ENCODE peak calls at places on chromosomes 7 and 10, in five cellular contexts. T is transverse colon, U is H7, Y is right lobe of liver, O is BJ. M is an unnamed sample.

GRCh38 chr10:6305762-6306321 is 103.1 kb downstream of the PFKFB3 start:
- DNase-seq in T (no peak), U (no peak), Y (no peak), O (no peak), M (no peak)

GRCh38 chr10:46304671-46305429 is 18.1 kb downstream of the ANTXRL start:
- DNase-seq in T (peak), U (no peak), Y (no peak), O (no peak), M (no peak)

GRCh38 chr7:131691454-131692130 is 135.2 kb upstream of the PODXL start:
- DNase-seq in T (no peak), U (no peak), Y (no peak), O (no peak), M (no peak)

GRCh38 chr10:99248824-99249223 is 13.2 kb upstream of the HPSE2 start:
- DNase-seq in T (no peak), U (no peak), Y (no peak), O (no peak), M (no peak)

GRCh38 chr10:74544106-74544505 is 282.3 kb upstream of the KAT6B start:
- DNase-seq in T (no peak), U (no peak), Y (no peak), O (no peak), M (no peak)

GRCh38 chr7:68417002-68417401 is 1181.3 kb upstream of the AUTS2 start:
- DNase-seq in T (no peak), U (no peak), Y (no peak), O (no peak), M (no peak)

GRCh38 chr10:29585488-29585976 is 49.2 kb downstream of the SVIL start:
- DNase-seq in T (no peak), U (peak), Y (no peak), O (no peak), M (no peak)

GRCh38 chr7:20329389-20330175 is 1.1 kb upstream of the ITGB8 start:
- DNase-seq in T (peak), U (peak), Y (peak), O (no peak), M (peak)

GRCh38 chr10:95250856-95251255 is 39.9 kb downstream of the PDLIM1 start:
- DNase-seq in T (no peak), U (no peak), Y (no peak), O (no peak), M (no peak)

GRCh38 chr10:14010083-14010551 is 320.6 kb downstream of the FRMD4A start:
- DNase-seq in T (no peak), U (peak), Y (no peak), O (no peak), M (no peak)

GRCh38 chr10:17144757-17145156 is 15.1 kb upstream of the CUBN start:
- DNase-seq in T (no peak), U (no peak), Y (no peak), O (no peak), M (no peak)

GRCh38 chr10:96448021-96448457 is 65.7 kb downstream of the TLL2 start:
- DNase-seq in T (peak), U (peak), Y (peak), O (no peak), M (peak)

GRCh38 chr7:15306286-15306685 is 255.5 kb downstream of the AGMO start:
- DNase-seq in T (no peak), U (no peak), Y (no peak), O (no peak), M (no peak)

GRCh38 chr10:28678687-28679457 is 1.6 kb downstream of the BAMBI start:
- DNase-seq in T (no peak), U (no peak), Y (no peak), O (no peak), M (no peak)

GRCh38 chr7:136405931-136406777 is 429.0 kb upstream of the MTPN start:
- DNase-seq in T (peak), U (peak), Y (no peak), O (peak), M (peak)

GRCh38 chr10:120732643-120733313 is 118.4 kb upstream of the WDR11 start:
- DNase-seq in T (no peak), U (no peak), Y (no peak), O (no peak), M (no peak)

GRCh38 chr7:66553001-66553400 is 75.7 kb upstream of the KCTD7 start:
- DNase-seq in T (no peak), U (no peak), Y (no peak), O (no peak), M (no peak)

GRCh38 chr7:91852263-91852741 is 28.2 kb downstream of the MTERF1 start:
- DNase-seq in T (no peak), U (peak), Y (no peak), O (no peak), M (peak)

M was measured in GM10248.